ENCODE peak calls at places on chromosomes 16 and 17, in ten cellular contexts. D is fibroblast of lung; A is neural progenitor cell; E is HCT116; W is breast epithelium; N is BE2C; F is naive thymus-derived CD4-positive, alpha-beta T cell; M is adipocyte; U is right lobe of liver; Y is tibial artery. S is an unnamed sample. For H3K36me3 and H3K9me3, the result is how much of the 10 kb centered on the place peaks cover.

GRCh38 chr17:5821057-5821456 is 236.7 kb upstream of the NLRP1 start:
- DNase-seq in D (peak), A (no peak), E (no peak), W (no peak), N (no peak), F (no peak), M (no peak), U (no peak), Y (no peak), S (no peak)

GRCh38 chr17:27598337-27599050 is 32.5 kb upstream of the LGALS9 start:
- DNase-seq in D (no peak), A (no peak), E (no peak), W (no peak), N (no peak), F (no peak), M (no peak), U (no peak), Y (no peak), S (no peak)

GRCh38 chr16:56615353-56615752 is 7.0 kb downstream of the MT2A start:
- DNase-seq in D (peak), A (no peak), E (no peak), W (no peak), N (no peak), F (no peak), M (no peak), U (no peak), Y (no peak), S (no peak)

GRCh38 chr17:66717680-66718079 is 117.2 kb upstream of the CACNG5 start:
- DNase-seq in D (peak), A (no peak), E (no peak), W (peak), N (peak), F (no peak), M (no peak), U (no peak), Y (no peak), S (peak)

GRCh38 chr17:12522743-12523181 is 142.9 kb upstream of the MYOCD start:
- DNase-seq in D (peak), A (peak), E (no peak), W (no peak), N (no peak), F (no peak), M (peak), U (no peak), Y (no peak), S (peak)

GRCh38 chr17:79778504-79779087 is 648 bp downstream of the CBX2 start:
- DNase-seq in D (no peak), A (peak), E (no peak), W (no peak), N (peak), F (no peak), M (no peak), U (no peak), Y (no peak), S (no peak)

GRCh38 chr17:81241648-81242420 is 2.7 kb downstream of the NDUFAF8 start:
- DNase-seq in D (peak), A (peak), E (no peak), W (peak), N (peak), F (peak), M (peak), U (no peak), Y (no peak), S (peak)

GRCh38 chr17:37106049-37106448 is 157.3 kb downstream of the AATF start:
- DNase-seq in D (no peak), A (no peak), E (no peak), W (no peak), N (no peak), F (no peak), M (no peak), U (no peak), Y (no peak), S (no peak)

GRCh38 chr16:68972008-68972407 is 128.7 kb downstream of the TANGO6 start:
- DNase-seq in D (no peak), A (peak), E (no peak), W (no peak), N (no peak), F (no peak), M (no peak), U (no peak), Y (no peak), S (no peak)

GRCh38 chr16:88807626-88808453 is 3.9 kb downstream of the APRT start:
- DNase-seq in D (no peak), A (no peak), E (no peak), W (no peak), N (no peak), F (no peak), M (no peak), U (no peak), Y (peak), S (no peak)

GRCh38 chr16:64705443-64705842 is 416.4 kb downstream of the CDH11 start:
- DNase-seq in D (peak), A (no peak), E (no peak), W (no peak), N (no peak), F (no peak), M (no peak), U (no peak), Y (no peak), S (no peak)

GRCh38 chr17:39000021-39000601 is 32.9 kb upstream of the FBXO47 start:
- DNase-seq in D (no peak), A (no peak), E (no peak), W (no peak), N (no peak), F (no peak), M (peak), U (no peak), Y (no peak), S (no peak)

GRCh38 chr16:30697264-30698138 is 1.5 kb upstream of the SRCAP start:
- DNase-seq in D (peak), A (no peak), E (no peak), W (no peak), N (no peak), F (no peak), M (no peak), U (peak), Y (no peak), S (no peak)

GRCh38 chr17:80445152-80446110 is 30.5 kb downstream of the ENDOV start:
- DNase-seq in D (no peak), A (no peak), E (no peak), W (no peak), N (no peak), F (no peak), M (no peak), U (no peak), Y (no peak), S (no peak)

GRCh38 chr16:65909310-65910050 is 457.0 kb upstream of the CDH5 start:
- DNase-seq in D (peak), A (no peak), E (no peak), W (peak), N (no peak), F (no peak), M (no peak), U (peak), Y (no peak), S (no peak)

GRCh38 chr16:21001262-21001661 is 100.7 kb downstream of the LYRM1 start:
- DNase-seq in D (peak), A (peak), E (peak), W (no peak), N (peak), F (no peak), M (peak), U (no peak), Y (no peak), S (peak)

GRCh38 chr17:41666336-41666680 is 22.4 kb upstream of the EIF1 start:
- DNase-seq in D (peak), A (peak), E (no peak), W (peak), N (peak), F (no peak), M (peak), U (no peak), Y (no peak), S (peak)

GRCh38 chr17:78925662-78926555 is 722 bp upstream of the TIMP2 start:
- DNase-seq in D (peak), A (peak), E (no peak), W (peak), N (no peak), F (no peak), M (peak), U (peak), Y (peak), S (peak)

GRCh38 chr17:16190703-16191360 is 24.5 kb downstream of the NCOR1 start:
- DNase-seq in D (no peak), A (no peak), E (no peak), W (no peak), N (no peak), F (no peak), M (no peak), U (no peak), Y (no peak), S (no peak)

GRCh38 chr16:86521236-86522197 is 11.2 kb downstream of the FOXF1 start:
- DNase-seq in D (no peak), A (no peak), E (no peak), W (no peak), N (no peak), F (no peak), M (no peak), U (no peak), Y (no peak), S (no peak)

GRCh38 chr16:75761111-75761510 is 34.8 kb upstream of the CPHXL start:
- DNase-seq in D (peak), A (no peak), E (no peak), W (no peak), N (no peak), F (no peak), M (no peak), U (no peak), Y (no peak), S (no peak)

GRCh38 chr17:63760771-63761539 is 12.4 kb downstream of the CCDC47 start:
- DNase-seq in D (peak), A (no peak), E (no peak), W (no peak), N (no peak), F (no peak), M (no peak), U (no peak), Y (no peak), S (no peak)

GRCh38 chr16:49061315-49061714 is 220.3 kb downstream of the CBLN1 start:
- DNase-seq in D (no peak), A (no peak), E (no peak), W (no peak), N (no peak), F (no peak), M (no peak), U (no peak), Y (no peak), S (no peak)

GRCh38 chr17:43645765-43646481 is 15.8 kb downstream of the MEOX1 start:
- DNase-seq in D (peak), A (peak), E (no peak), W (peak), N (peak), F (no peak), M (peak), U (peak), Y (peak), S (peak)

GRCh38 chr16:81885976-81886586 is 107.0 kb downstream of the PLCG2 start:
- DNase-seq in D (peak), A (peak), E (peak), W (no peak), N (peak), F (peak), M (peak), U (no peak), Y (no peak), S (no peak)

GRCh38 chr16:997440-998051 is 16.0 kb downstream of the SOX8 start:
- DNase-seq in D (peak), A (peak), E (no peak), W (peak), N (no peak), F (peak), M (peak), U (no peak), Y (no peak), S (peak)

GRCh38 chr16:25692307-25692706 is 548 bp downstream of the HS3ST4 start:
- DNase-seq in D (no peak), A (peak), E (no peak), W (no peak), N (no peak), F (no peak), M (no peak), U (no peak), Y (no peak), S (no peak)

GRCh38 chr16:10805362-10805761 is 13.2 kb downstream of the TVP23A start:
- DNase-seq in D (no peak), A (no peak), E (no peak), W (no peak), N (no peak), F (no peak), M (no peak), U (no peak), Y (no peak), S (no peak)

GRCh38 chr17:2482218-2482617 is 29.5 kb downstream of the METTL16 start:
- DNase-seq in D (no peak), A (no peak), E (no peak), W (no peak), N (no peak), F (peak), M (no peak), U (no peak), Y (no peak), S (no peak)

GRCh38 chr16:3734084-3734757 is 16.9 kb upstream of the TRAP1 start:
- DNase-seq in D (no peak), A (no peak), E (no peak), W (no peak), N (no peak), F (no peak), M (no peak), U (no peak), Y (peak), S (no peak)

GRCh38 chr16:75078886-75079285 is 37.7 kb downstream of the LDHD start:
- DNase-seq in D (peak), A (no peak), E (no peak), W (no peak), N (no peak), F (no peak), M (no peak), U (no peak), Y (no peak), S (no peak)

GRCh38 chr17:52823155-52823554 is 664.6 kb upstream of the CA10 start:
- DNase-seq in D (no peak), A (no peak), E (no peak), W (no peak), N (no peak), F (no peak), M (no peak), U (no peak), Y (no peak), S (no peak)

GRCh38 chr16:12157510-12158093 is 181.1 kb downstream of the SNX29 start:
- DNase-seq in D (peak), A (no peak), E (no peak), W (no peak), N (no peak), F (no peak), M (peak), U (no peak), Y (no peak), S (no peak)

GRCh38 chr16:59320657-59321056 is 586.5 kb upstream of the GOT2 start:
- DNase-seq in D (no peak), A (no peak), E (no peak), W (no peak), N (no peak), F (no peak), M (no peak), U (no peak), Y (no peak), S (no peak)

GRCh38 chr17:34366529-34367107 is 3.6 kb upstream of the CCL1 start:
- DNase-seq in D (no peak), A (no peak), E (no peak), W (no peak), N (no peak), F (no peak), M (no peak), U (no peak), Y (no peak), S (no peak)

GRCh38 chr16:84579936-84580335 is 37.9 kb downstream of the COTL1 start:
- DNase-seq in D (no peak), A (no peak), E (no peak), W (no peak), N (no peak), F (no peak), M (no peak), U (no peak), Y (no peak), S (no peak)
- H3K36me3 ChIP-seq in D (under half), A (under half), E (under half), W (under half), N (under half), F (under half), M (under half), U (under half), Y (under half), S (under half)

GRCh38 chr16:35747658-35748455 is 2288.4 kb downstream of the TP53TG3F start:
- DNase-seq in D (no peak), A (no peak), E (no peak), W (no peak), N (no peak), F (no peak), M (no peak), U (no peak), Y (no peak), S (no peak)
- H3K9me3 ChIP-seq in D (under half), A (under half), E (under half), W (half or more), N (under half), F (under half), M (under half), U (under half), Y (under half), S (under half)

GRCh38 chr17:76735586-76736348 is 1.4 kb downstream of the SRSF2 start:
- DNase-seq in D (no peak), A (no peak), E (no peak), W (no peak), N (no peak), F (no peak), M (peak), U (no peak), Y (no peak), S (no peak)
- H3K36me3 ChIP-seq in D (under half), A (under half), E (half or more), W (under half), N (half or more), F (under half), M (under half), U (under half), Y (half or more), S (under half)

DNA sequence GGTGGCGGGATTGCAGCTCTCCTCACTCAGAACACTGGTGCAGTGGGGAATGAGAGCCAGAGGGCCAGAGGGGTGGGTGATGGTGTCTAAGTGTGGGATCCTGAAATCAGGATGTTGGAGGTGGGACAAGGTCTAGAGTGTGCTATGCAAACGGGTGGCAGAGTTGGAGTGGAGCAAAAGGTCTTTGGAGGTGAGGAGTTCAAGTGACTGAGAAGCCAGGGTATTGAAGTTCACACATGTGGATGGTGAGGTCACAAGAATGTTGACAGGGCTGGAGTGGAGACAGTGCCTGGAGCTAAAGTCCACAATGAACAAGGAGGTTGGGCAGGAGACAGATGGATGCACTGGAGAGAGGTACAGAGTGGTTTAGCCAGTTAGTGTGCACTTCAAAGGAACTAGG is 38.3 kb upstream of the MAP3K14 start:
- DNase-seq in D (no peak), A (no peak), E (no peak), W (no peak), N (no peak), F (no peak), M (no peak), U (no peak), Y (no peak), S (no peak)
- H3K9me3 ChIP-seq in D (under half), A (under half), E (under half), W (under half), N (under half), F (under half), M (under half), U (under half), Y (under half), S (under half)

S was measured in transverse colon.